ENCODE peak calls at places on chromosomes 11 and 22, in ten cellular contexts. P is posterior vena cava; W is naive thymus-derived CD8-positive, alpha-beta T cell; T is activated CD4-positive, alpha-beta T cell treated with anti-CD3 and anti-CD28 coated beads, Interleukin-2, amount 50 U/mL, for 4 hours; Y is GM23248; D is foreskin keratinocyte; Z is DMS153; A is BJ; C is aorta; R is Calu3. K is an unnamed sample.

GRCh38 chr11:43579171-43579918 is 101.2 kb upstream of the HSD17B12 start:
- DNase-seq in C (no peak), Y (peak; percentile 76), D (no peak), A (no peak), W (no peak), T (no peak), R (peak; percentile 50), P (no peak), Z (no peak), K (no peak)

GRCh38 chr11:5380740-5381342 is 2.8 kb upstream of the OR51M1 start:
- DNase-seq in R (peak; percentile 59), T (no peak), D (peak; percentile 8), W (no peak), P (no peak), A (no peak), Z (peak; percentile 29), C (peak; percentile 57), Y (peak; percentile 77), K (no peak)

GRCh38 chr11:14136561-14136960 is 174.0 kb downstream of the SPON1 start:
- DNase-seq in W (no peak), P (no peak), D (no peak), Y (no peak), R (no peak), C (no peak), Z (no peak), A (no peak), T (no peak), K (no peak)

GRCh38 chr11:44766112-44766971 is 39.6 kb downstream of the TSPAN18 start:
- DNase-seq in D (no peak), C (peak; percentile 87), P (peak; percentile 88), R (no peak), A (peak; percentile 30), Y (peak; percentile 70), T (no peak), Z (no peak), W (no peak), K (no peak)

GRCh38 chr11:209275-210121 is 2.0 kb downstream of the RIC8A start:
- DNase-seq in R (no peak), A (no peak), Z (no peak), D (no peak), T (no peak), Y (peak; percentile 78), P (peak; percentile 78), C (peak; percentile 69), W (no peak), K (no peak)

GRCh38 chr11:62130498-62131464 is 7.0 kb downstream of the INCENP start:
- DNase-seq in P (peak; percentile 48), T (no peak), A (no peak), R (no peak), Y (no peak), C (peak; percentile 63), D (no peak), W (no peak), Z (no peak), K (no peak)

GRCh38 chr11:40094954-40095353 is 1364.5 kb downstream of the LRRC4C start:
- DNase-seq in P (no peak), Y (no peak), C (no peak), D (no peak), R (no peak), A (no peak), Z (no peak), T (no peak), W (no peak), K (no peak)

GRCh38 chr22:30420401-30421178 is 5.0 kb upstream of the MTFP1 start:
- DNase-seq in A (peak; percentile 52), C (no peak), P (no peak), R (peak; percentile 54), Z (no peak), D (no peak), W (no peak), T (no peak), Y (peak; percentile 93), K (no peak)

GRCh38 chr22:21443735-21444421 is 23.3 kb upstream of the TMEM191C start:
- DNase-seq in Y (no peak), T (no peak), A (no peak), Z (no peak), D (no peak), P (peak; percentile 70), R (no peak), W (peak; percentile 41), C (peak; percentile 71), K (no peak)

GRCh38 chr11:95341246-95341645 is 110.2 kb upstream of the SESN3 start:
- DNase-seq in Y (no peak), P (no peak), T (no peak), Z (no peak), R (no peak), D (no peak), W (no peak), A (no peak), C (no peak), K (no peak)

GRCh38 chr22:49848690-49849160 is 4.9 kb upstream of the ZBED4 start:
- DNase-seq in P (peak; percentile 81), C (peak; percentile 72), A (no peak), Z (no peak), T (no peak), D (no peak), R (no peak), Y (no peak), W (no peak), K (no peak)

GRCh38 chr11:1671658-1672057 is 25.3 kb upstream of the KRTAP5-6 start:
- DNase-seq in A (no peak), D (no peak), Y (no peak), W (no peak), Z (no peak), T (no peak), P (no peak), R (no peak), C (no peak), K (no peak)

GRCh38 chr11:111097191-111097590 is 148.3 kb upstream of the POU2AF2 start:
- DNase-seq in T (no peak), Y (no peak), C (peak; percentile 79), A (no peak), R (no peak), D (no peak), Z (no peak), W (no peak), P (peak; percentile 91), K (no peak)

GRCh38 chr11:81658722-81659121 is 1074.9 kb downstream of the FAM181B start:
- DNase-seq in P (no peak), D (no peak), R (no peak), W (no peak), Z (no peak), T (no peak), A (no peak), C (no peak), Y (peak; percentile 36), K (no peak)

GRCh38 chr11:75380716-75381420 is 18.4 kb upstream of the RPS3 start:
- DNase-seq in T (no peak), P (peak; percentile 72), Z (no peak), Y (no peak), C (no peak), R (peak; percentile 64), A (no peak), W (no peak), D (no peak), K (no peak)

GRCh38 chr11:30859709-30860108 is 273.6 kb upstream of the MPPED2 start:
- DNase-seq in P (no peak), T (no peak), C (no peak), W (no peak), A (no peak), Y (no peak), D (no peak), R (no peak), Z (no peak), K (no peak)

GRCh38 chr11:118338637-118339061 is 3.9 kb downstream of the CD3D start:
- DNase-seq in Y (peak; percentile 23), A (no peak), P (no peak), W (peak; percentile 98), R (no peak), Z (no peak), C (no peak), T (peak; percentile 82), D (no peak), K (no peak)

GRCh38 chr22:30301995-30302809 is 12.9 kb upstream of the CASTOR1 start:
- DNase-seq in Z (no peak), A (peak; percentile 52), P (peak; percentile 86), W (no peak), T (no peak), C (no peak), Y (peak; percentile 82), R (peak; percentile 59), D (no peak), K (no peak)

GRCh38 chr11:69013009-69013951 is at the start of gene MRGPRF:
- DNase-seq in T (no peak), W (no peak), Z (no peak), Y (peak; percentile 92), C (peak; percentile 99), R (no peak), P (peak; percentile 98), A (peak; percentile 58), D (no peak), K (no peak)

GRCh38 chr11:15276616-15277015 is 161.9 kb downstream of the INSC start:
- DNase-seq in C (no peak), W (no peak), P (no peak), D (no peak), Y (peak; percentile 9), Z (peak; percentile 24), T (no peak), R (no peak), A (no peak), K (no peak)

GRCh38 chr11:38182126-38182907 is 1584.3 kb upstream of the RAG2 start:
- DNase-seq in T (no peak), A (peak; percentile 4), Y (no peak), P (no peak), Z (no peak), C (no peak), D (no peak), W (no peak), R (no peak), K (no peak)

GRCh38 chr11:64127267-64128072 is 38.4 kb downstream of the MACROD1 start:
- DNase-seq in R (no peak), Z (no peak), W (no peak), P (no peak), T (no peak), A (no peak), C (no peak), D (no peak), Y (no peak), K (no peak)

GRCh38 chr22:23182289-23183106 is 2.2 kb downstream of the BCR start:
- DNase-seq in W (no peak), Y (peak; percentile 34), T (peak; percentile 49), A (no peak), R (peak; percentile 34), Z (peak; percentile 85), C (no peak), P (no peak), D (peak; percentile 62), K (peak; percentile 64)

GRCh38 chr11:63567044-63567840 is 4.1 kb upstream of the PLAAT2 start:
- DNase-seq in P (no peak), T (peak; percentile 46), Z (peak; percentile 73), C (no peak), D (peak; percentile 94), R (peak; percentile 62), W (peak; percentile 74), A (peak; percentile 61), Y (peak; percentile 90), K (peak; percentile 98)

GRCh38 chr11:74791333-74792100 is 42.9 kb downstream of the RNF169 start:
- DNase-seq in A (no peak), P (no peak), Z (no peak), T (no peak), Y (no peak), D (no peak), R (no peak), C (no peak), W (no peak), K (no peak)

GRCh38 chr11:14585438-14585837 is 58.2 kb upstream of the PDE3B start:
- DNase-seq in A (no peak), Y (no peak), T (no peak), P (no peak), W (no peak), C (no peak), Z (no peak), R (no peak), D (no peak), K (no peak)

GRCh38 chr11:65651589-65652510 is 10.9 kb downstream of the RELA start:
- DNase-seq in T (no peak), C (no peak), A (no peak), W (peak; percentile 64), P (peak; percentile 80), Y (peak; percentile 71), Z (no peak), D (no peak), R (peak; percentile 89), K (peak; percentile 63)

GRCh38 chr11:77771135-77771534 is 49.4 kb downstream of the RSF1 start:
- DNase-seq in P (no peak), R (no peak), Z (no peak), D (no peak), A (no peak), T (no peak), W (no peak), C (no peak), Y (no peak), K (no peak)

K was measured in epithelial cell of prostate.